ENCODE peak calls at places on chromosomes 4 and X, in seven cellular contexts. One of them, this sample, is unnamed.

GRCh38 chrX:136710324-136710951 is 62.5 kb downstream of the CD40LG start:
- DNase-seq in HCT116: no peak
- DNase-seq in SK-N-SH: no peak
- DNase-seq in K562: no peak
- DNase-seq in HepG2: no peak
- DNase-seq in GM12878: no peak
- DNase-seq in H1: no peak
- DNase-seq in this sample: no peak

GRCh38 chrX:134144231-134144630 is 92.8 kb upstream of the CCDC160 start:
- DNase-seq in HCT116: peak
- DNase-seq in SK-N-SH: peak
- DNase-seq in K562: peak
- DNase-seq in HepG2: peak
- DNase-seq in GM12878: no peak
- DNase-seq in H1: no peak
- DNase-seq in this sample: no peak

GRCh38 chr4:91359714-91360051 is 944.1 kb upstream of the GRID2 start:
- DNase-seq in HCT116: no peak
- DNase-seq in SK-N-SH: no peak
- DNase-seq in K562: no peak
- DNase-seq in HepG2: no peak
- DNase-seq in GM12878: no peak
- DNase-seq in H1: no peak
- DNase-seq in this sample: no peak

GRCh38 chr4:85884251-85884650 is 409.3 kb downstream of the ARHGAP24 start:
- DNase-seq in HCT116: no peak
- DNase-seq in SK-N-SH: no peak
- DNase-seq in K562: no peak
- DNase-seq in HepG2: no peak
- DNase-seq in GM12878: no peak
- DNase-seq in H1: no peak
- DNase-seq in this sample: no peak

GRCh38 chr4:85681194-85681803 is 206.3 kb downstream of the ARHGAP24 start:
- DNase-seq in HCT116: no peak
- DNase-seq in SK-N-SH: no peak
- DNase-seq in K562: peak
- DNase-seq in HepG2: no peak
- DNase-seq in GM12878: no peak
- DNase-seq in H1: no peak
- DNase-seq in this sample: peak

GRCh38 chr4:54378461-54378860 is 149.4 kb downstream of the PDGFRA start:
- DNase-seq in HCT116: no peak
- DNase-seq in SK-N-SH: no peak
- DNase-seq in K562: no peak
- DNase-seq in HepG2: no peak
- DNase-seq in GM12878: no peak
- DNase-seq in H1: no peak
- DNase-seq in this sample: no peak

GRCh38 chrX:141142946-141143345 is 34.0 kb downstream of the LDOC1 start:
- DNase-seq in HCT116: no peak
- DNase-seq in SK-N-SH: no peak
- DNase-seq in K562: no peak
- DNase-seq in HepG2: no peak
- DNase-seq in GM12878: no peak
- DNase-seq in H1: no peak
- DNase-seq in this sample: no peak

GRCh38 chr4:92091335-92091734 is 212.4 kb upstream of the GRID2 start:
- DNase-seq in HCT116: no peak
- DNase-seq in SK-N-SH: no peak
- DNase-seq in K562: peak
- DNase-seq in HepG2: peak
- DNase-seq in GM12878: no peak
- DNase-seq in H1: peak
- DNase-seq in this sample: no peak

GRCh38 chrX:133838761-133839676 is 146.4 kb downstream of the GPC3 start:
- DNase-seq in HCT116: peak
- DNase-seq in SK-N-SH: peak
- DNase-seq in K562: peak
- DNase-seq in HepG2: no peak
- DNase-seq in GM12878: no peak
- DNase-seq in H1: peak
- DNase-seq in this sample: peak

GRCh38 chr4:149914521-149915115 is 99.0 kb upstream of the IQCM start:
- DNase-seq in HCT116: peak
- DNase-seq in SK-N-SH: peak
- DNase-seq in K562: peak
- DNase-seq in HepG2: peak
- DNase-seq in GM12878: no peak
- DNase-seq in H1: no peak
- DNase-seq in this sample: peak

GRCh38 chrX:10902001-10902400 is 209.1 kb upstream of the HCCS start:
- DNase-seq in HCT116: no peak
- DNase-seq in SK-N-SH: no peak
- DNase-seq in K562: no peak
- DNase-seq in HepG2: peak
- DNase-seq in GM12878: no peak
- DNase-seq in H1: no peak
- DNase-seq in this sample: no peak

GRCh38 chrX:9928083-9928482 is 39.1 kb upstream of the CLDN34 start:
- DNase-seq in HCT116: no peak
- DNase-seq in SK-N-SH: no peak
- DNase-seq in K562: no peak
- DNase-seq in HepG2: no peak
- DNase-seq in GM12878: no peak
- DNase-seq in H1: peak
- DNase-seq in this sample: no peak

GRCh38 chrX:155534800-155535199 is 76.4 kb upstream of the F8A3 start:
- DNase-seq in HCT116: no peak
- DNase-seq in SK-N-SH: no peak
- DNase-seq in K562: peak
- DNase-seq in HepG2: no peak
- DNase-seq in GM12878: no peak
- DNase-seq in H1: no peak
- DNase-seq in this sample: no peak

GRCh38 chr4:16032871-16033505 is 50.8 kb downstream of the PROM1 start:
- DNase-seq in HCT116: no peak
- DNase-seq in SK-N-SH: no peak
- DNase-seq in K562: no peak
- DNase-seq in HepG2: no peak
- DNase-seq in GM12878: no peak
- DNase-seq in H1: no peak
- DNase-seq in this sample: no peak

GRCh38 chrX:148049441-148049840 is 68.3 kb downstream of the FMR1NB start:
- DNase-seq in HCT116: peak
- DNase-seq in SK-N-SH: peak
- DNase-seq in K562: peak
- DNase-seq in HepG2: peak
- DNase-seq in GM12878: no peak
- DNase-seq in H1: no peak
- DNase-seq in this sample: peak

GRCh38 chr4:125780159-125780558 is 465.4 kb downstream of the FAT4 start:
- DNase-seq in HCT116: no peak
- DNase-seq in SK-N-SH: no peak
- DNase-seq in K562: no peak
- DNase-seq in HepG2: no peak
- DNase-seq in GM12878: no peak
- DNase-seq in H1: no peak
- DNase-seq in this sample: no peak

GRCh38 chrX:28205126-28205525 is 223.9 kb upstream of the DCAF8L1 start:
- DNase-seq in HCT116: no peak
- DNase-seq in SK-N-SH: no peak
- DNase-seq in K562: no peak
- DNase-seq in HepG2: no peak
- DNase-seq in GM12878: no peak
- DNase-seq in H1: no peak
- DNase-seq in this sample: no peak

GRCh38 chr4:157664726-157665125 is 444.2 kb downstream of the GRIA2 start:
- DNase-seq in HCT116: peak
- DNase-seq in SK-N-SH: no peak
- DNase-seq in K562: no peak
- DNase-seq in HepG2: no peak
- DNase-seq in GM12878: no peak
- DNase-seq in H1: no peak
- DNase-seq in this sample: no peak

GRCh38 chr4:1348014-1348513 is 1.1 kb downstream of the UVSSA start:
- DNase-seq in HCT116: no peak
- DNase-seq in SK-N-SH: no peak
- DNase-seq in K562: peak
- DNase-seq in HepG2: no peak
- DNase-seq in GM12878: no peak
- DNase-seq in H1: no peak
- DNase-seq in this sample: no peak

GRCh38 chr4:113858924-113859323 is 97.4 kb upstream of the CAMK2D start:
- DNase-seq in HCT116: no peak
- DNase-seq in SK-N-SH: no peak
- DNase-seq in K562: no peak
- DNase-seq in HepG2: no peak
- DNase-seq in GM12878: no peak
- DNase-seq in H1: no peak
- DNase-seq in this sample: no peak
- TF ChIP-seq SIN3A in HCT116: no peak
- TF ChIP-seq SIN3A in SK-N-SH: no peak
- TF ChIP-seq SIN3A in K562: no peak
- TF ChIP-seq SIN3A in HepG2: no peak
- TF ChIP-seq SIN3A in GM12878: no peak
- TF ChIP-seq SIN3A in H1: no peak
- TF ChIP-seq SIN3A in this sample: no peak

DNA sequence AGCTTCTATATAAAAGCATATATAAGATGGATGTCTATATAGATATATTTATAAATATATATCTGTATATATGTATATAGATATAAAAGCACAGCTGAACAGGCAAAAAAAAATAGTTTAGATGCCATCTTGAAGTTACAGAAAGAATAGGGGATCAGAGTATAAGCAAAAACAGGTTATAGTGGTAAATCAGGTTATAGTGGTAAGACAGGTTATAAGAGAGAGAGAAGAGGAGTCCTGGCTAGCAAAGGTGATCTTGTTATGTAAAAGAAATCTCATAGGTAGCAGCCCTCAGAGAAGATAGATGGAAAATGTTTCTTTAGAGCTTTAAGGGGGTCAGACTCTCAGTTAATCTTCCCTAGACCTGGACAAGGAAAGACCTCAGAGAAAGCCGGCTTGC is 1263.1 kb downstream of the PCDH7 start:
- DNase-seq in HCT116: no peak
- DNase-seq in SK-N-SH: no peak
- DNase-seq in K562: no peak
- DNase-seq in HepG2: no peak
- DNase-seq in GM12878: no peak
- DNase-seq in H1: no peak
- DNase-seq in this sample: no peak
- TF ChIP-seq SIN3A in HCT116: no peak
- TF ChIP-seq SIN3A in SK-N-SH: no peak
- TF ChIP-seq SIN3A in K562: no peak
- TF ChIP-seq SIN3A in HepG2: no peak
- TF ChIP-seq SIN3A in GM12878: no peak
- TF ChIP-seq SIN3A in H1: no peak
- TF ChIP-seq SIN3A in this sample: no peak

GRCh38 chr4:172982151-172982590 is 186.4 kb upstream of the GALNT7 start:
- DNase-seq in HCT116: peak
- DNase-seq in SK-N-SH: no peak
- DNase-seq in K562: no peak
- DNase-seq in HepG2: no peak
- DNase-seq in GM12878: peak
- DNase-seq in H1: no peak
- DNase-seq in this sample: peak

GRCh38 chr4:172989984-172990711 is 178.5 kb upstream of the GALNT7 start:
- DNase-seq in HCT116: no peak
- DNase-seq in SK-N-SH: no peak
- DNase-seq in K562: no peak
- DNase-seq in HepG2: no peak
- DNase-seq in GM12878: no peak
- DNase-seq in H1: no peak
- DNase-seq in this sample: no peak

GRCh38 chr4:172983014-172983413 is 185.6 kb upstream of the GALNT7 start:
- DNase-seq in HCT116: no peak
- DNase-seq in SK-N-SH: no peak
- DNase-seq in K562: no peak
- DNase-seq in HepG2: no peak
- DNase-seq in GM12878: no peak
- DNase-seq in H1: no peak
- DNase-seq in this sample: no peak

GRCh38 chr4:172986114-172986513 is 182.5 kb upstream of the GALNT7 start:
- DNase-seq in HCT116: no peak
- DNase-seq in SK-N-SH: no peak
- DNase-seq in K562: no peak
- DNase-seq in HepG2: no peak
- DNase-seq in GM12878: peak
- DNase-seq in H1: no peak
- DNase-seq in this sample: no peak

DNA sequence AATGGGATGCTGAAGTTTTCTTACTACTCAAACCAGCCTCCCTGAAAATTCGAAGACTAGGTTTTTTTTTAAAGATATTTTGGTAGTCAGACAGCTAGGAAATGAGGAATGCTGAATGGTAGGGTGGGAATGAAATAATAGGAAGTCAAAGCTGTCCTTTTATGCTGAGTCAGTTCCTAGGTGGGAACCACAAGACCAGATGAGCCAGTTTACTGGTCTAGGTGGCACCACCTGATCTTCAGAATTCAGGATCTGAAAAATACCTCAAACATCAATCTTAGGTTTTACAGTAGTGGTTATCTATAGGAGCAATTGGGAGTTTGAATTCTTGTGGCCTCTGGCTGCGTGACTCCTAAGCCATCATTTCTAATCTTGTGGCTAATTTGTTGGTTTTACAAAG is 183.1 kb upstream of the GALNT7 start:
- DNase-seq in HCT116: no peak
- DNase-seq in SK-N-SH: no peak
- DNase-seq in K562: no peak
- DNase-seq in HepG2: no peak
- DNase-seq in GM12878: no peak
- DNase-seq in H1: no peak
- DNase-seq in this sample: no peak
- TF ChIP-seq SIN3A in HCT116: no peak
- TF ChIP-seq SIN3A in SK-N-SH: no peak
- TF ChIP-seq SIN3A in K562: no peak
- TF ChIP-seq SIN3A in HepG2: no peak
- TF ChIP-seq SIN3A in GM12878: no peak
- TF ChIP-seq SIN3A in H1: no peak
- TF ChIP-seq SIN3A in this sample: no peak

GRCh38 chr4:148444296-148445070 is 2.3 kb upstream of the NR3C2 start:
- DNase-seq in HCT116: no peak
- DNase-seq in SK-N-SH: peak
- DNase-seq in K562: no peak
- DNase-seq in HepG2: no peak
- DNase-seq in GM12878: no peak
- DNase-seq in H1: no peak
- DNase-seq in this sample: no peak

GRCh38 chr4:148441986-148442829 is at the start of gene NR3C2:
- DNase-seq in HCT116: peak
- DNase-seq in SK-N-SH: peak
- DNase-seq in K562: peak
- DNase-seq in HepG2: peak
- DNase-seq in GM12878: peak
- DNase-seq in H1: peak
- DNase-seq in this sample: peak

GRCh38 chr4:148442830-148443549 is 776 bp upstream of the NR3C2 start:
- DNase-seq in HCT116: no peak
- DNase-seq in SK-N-SH: peak
- DNase-seq in K562: no peak
- DNase-seq in HepG2: no peak
- DNase-seq in GM12878: no peak
- DNase-seq in H1: no peak
- DNase-seq in this sample: no peak

GRCh38 chr4:148445071-148445902 is 3.1 kb upstream of the NR3C2 start:
- DNase-seq in HCT116: no peak
- DNase-seq in SK-N-SH: peak
- DNase-seq in K562: peak
- DNase-seq in HepG2: no peak
- DNase-seq in GM12878: no peak
- DNase-seq in H1: no peak
- DNase-seq in this sample: no peak

GRCh38 chr4:148443550-148444295 is 1.5 kb upstream of the NR3C2 start:
- DNase-seq in HCT116: no peak
- DNase-seq in SK-N-SH: peak
- DNase-seq in K562: no peak
- DNase-seq in HepG2: no peak
- DNase-seq in GM12878: no peak
- DNase-seq in H1: no peak
- DNase-seq in this sample: no peak
- TF ChIP-seq SIN3A in HCT116: no peak
- TF ChIP-seq SIN3A in SK-N-SH: no peak
- TF ChIP-seq SIN3A in K562: no peak
- TF ChIP-seq SIN3A in HepG2: no peak
- TF ChIP-seq SIN3A in GM12878: no peak
- TF ChIP-seq SIN3A in H1: no peak
- TF ChIP-seq SIN3A in this sample: no peak

This sample was measured in Panc1.